ENCODE peak calls at places on chromosomes 2 and 18, in seven cellular contexts. H is fibroblast of lung, V is HepG2, S is neuronal stem cell, E is SK-N-MC, U is keratinocyte, R is IMR-90. N is an unnamed sample.

GRCh38 chr2:232372231-232373208 is 6.0 kb upstream of the ALPP start:
- DNase-seq in H (no peak), V (no peak), S (no peak), E (no peak), U (no peak), R (peak), N (no peak)

GRCh38 chr2:70084973-70085710 is 2.1 kb upstream of the PCBP1 start:
- DNase-seq in H (no peak), V (no peak), S (no peak), E (no peak), U (peak), R (no peak), N (peak)

GRCh38 chr2:141015339-141016047 is 1115.3 kb downstream of the LRP1B start:
- DNase-seq in H (peak), V (no peak), S (no peak), E (no peak), U (no peak), R (no peak), N (no peak)

GRCh38 chr2:190746971-190747761 is 98.3 kb downstream of the NAB1 start:
- DNase-seq in H (peak), V (no peak), S (no peak), E (no peak), U (no peak), R (peak), N (no peak)

GRCh38 chr2:232767866-232768265 is 8.5 kb downstream of the KCNJ13 start:
- DNase-seq in H (no peak), V (no peak), S (no peak), E (no peak), U (no peak), R (no peak), N (no peak)

GRCh38 chr18:1999387-1999786 is 571.9 kb downstream of the METTL4 start:
- DNase-seq in H (no peak), V (no peak), S (no peak), E (no peak), U (no peak), R (no peak), N (no peak)

GRCh38 chr2:99442837-99443236 is 47.0 kb downstream of the REV1 start:
- DNase-seq in H (no peak), V (no peak), S (no peak), E (no peak), U (no peak), R (peak), N (no peak)

GRCh38 chr18:74796928-74797576 is 199.4 kb downstream of the ZNF407 start:
- DNase-seq in H (peak), V (peak), S (no peak), E (no peak), U (no peak), R (peak), N (no peak)

GRCh38 chr2:121200419-121201315 is 84.3 kb downstream of the TFCP2L1 start:
- DNase-seq in H (no peak), V (no peak), S (no peak), E (no peak), U (no peak), R (no peak), N (no peak)
- H3K9ac ChIP-seq in H (no peak), V (no peak), S (no peak), E (no peak), U (no peak), R (no peak), N (no peak)

GRCh38 chr2:64437883-64438282 is 16.1 kb upstream of the LGALSL start:
- DNase-seq in H (no peak), V (no peak), S (no peak), E (no peak), U (no peak), R (no peak), N (no peak)
- H3K4me3 ChIP-seq in H (no peak), V (no peak), S (no peak), E (no peak), U (no peak), R (no peak), N (no peak)

DNA sequence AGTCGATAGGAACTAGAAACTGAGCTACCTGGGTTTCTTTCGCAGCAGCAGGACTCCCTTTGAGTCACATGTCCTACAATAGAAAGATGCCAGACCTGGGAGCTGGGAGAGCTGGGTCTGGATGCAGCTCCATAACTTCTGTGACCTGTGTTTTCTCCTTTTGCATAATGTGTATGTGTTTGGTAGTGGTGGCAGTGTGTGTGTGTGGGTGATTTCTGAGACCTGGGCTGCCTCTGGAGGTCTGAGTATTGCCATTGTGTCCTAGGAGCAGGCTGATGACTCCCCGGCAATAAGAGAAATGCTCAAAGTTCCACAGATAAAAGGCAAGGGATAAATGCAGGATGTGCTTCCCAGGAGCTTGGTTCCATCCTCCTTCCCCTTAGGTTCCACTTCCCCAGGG is 6.4 kb downstream of the WNT10A start:
- DNase-seq in H (no peak), V (no peak), S (no peak), E (no peak), U (no peak), R (no peak), N (no peak)
- H3K27ac ChIP-seq in H (no peak), V (no peak), S (no peak), E (peak), U (no peak), R (no peak), N (no peak)

DNA sequence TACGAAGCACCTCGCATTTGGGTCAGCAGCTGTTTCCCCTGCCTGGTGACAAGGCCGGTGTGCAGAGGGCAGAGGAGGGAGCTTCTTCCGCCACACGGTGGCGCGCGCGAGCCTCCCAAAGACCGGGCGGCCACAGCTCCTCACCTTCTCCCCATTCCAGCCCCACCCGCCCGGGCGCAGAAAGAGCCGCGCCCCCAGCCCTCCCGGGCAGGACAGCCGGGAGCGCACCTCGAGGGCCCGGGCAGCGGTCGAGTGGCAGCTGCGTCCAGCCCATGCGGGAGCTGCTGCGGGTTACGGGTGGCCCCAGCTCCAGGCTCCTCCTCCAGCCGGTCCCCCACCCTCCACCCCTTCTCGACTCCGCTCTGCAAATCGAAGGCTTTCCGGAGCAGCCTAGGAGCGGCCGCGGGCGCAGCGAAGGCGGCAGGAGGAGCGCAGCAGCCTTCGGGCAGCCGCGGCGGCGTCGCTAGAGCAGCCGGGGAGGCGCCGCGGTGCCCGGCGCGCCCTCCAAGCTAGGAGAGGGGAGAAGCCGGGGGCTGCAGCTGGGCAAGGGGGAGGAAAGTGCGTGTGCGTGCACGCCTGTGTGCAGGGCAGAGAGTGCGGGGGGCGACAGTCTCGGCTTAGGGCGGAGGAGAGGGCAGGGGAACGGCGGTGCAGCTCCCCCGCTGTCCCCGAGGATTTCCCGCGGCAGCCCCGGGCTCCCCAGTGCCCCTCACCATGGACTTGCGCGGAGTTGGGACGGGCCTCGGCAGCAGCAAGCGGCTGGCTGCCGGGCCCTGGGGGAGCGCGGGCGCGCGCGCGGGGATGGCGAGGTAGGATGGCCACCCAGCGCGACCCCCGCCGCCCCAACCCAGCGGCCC is at the start of gene CCDC85A:
- DNase-seq in H (peak), V (peak), S (peak), E (no peak), U (no peak), R (peak), N (peak)
- H3K9ac ChIP-seq in H (no peak), V (no peak), S (peak), E (no peak), U (no peak), R (no peak), N (peak)

DNA sequence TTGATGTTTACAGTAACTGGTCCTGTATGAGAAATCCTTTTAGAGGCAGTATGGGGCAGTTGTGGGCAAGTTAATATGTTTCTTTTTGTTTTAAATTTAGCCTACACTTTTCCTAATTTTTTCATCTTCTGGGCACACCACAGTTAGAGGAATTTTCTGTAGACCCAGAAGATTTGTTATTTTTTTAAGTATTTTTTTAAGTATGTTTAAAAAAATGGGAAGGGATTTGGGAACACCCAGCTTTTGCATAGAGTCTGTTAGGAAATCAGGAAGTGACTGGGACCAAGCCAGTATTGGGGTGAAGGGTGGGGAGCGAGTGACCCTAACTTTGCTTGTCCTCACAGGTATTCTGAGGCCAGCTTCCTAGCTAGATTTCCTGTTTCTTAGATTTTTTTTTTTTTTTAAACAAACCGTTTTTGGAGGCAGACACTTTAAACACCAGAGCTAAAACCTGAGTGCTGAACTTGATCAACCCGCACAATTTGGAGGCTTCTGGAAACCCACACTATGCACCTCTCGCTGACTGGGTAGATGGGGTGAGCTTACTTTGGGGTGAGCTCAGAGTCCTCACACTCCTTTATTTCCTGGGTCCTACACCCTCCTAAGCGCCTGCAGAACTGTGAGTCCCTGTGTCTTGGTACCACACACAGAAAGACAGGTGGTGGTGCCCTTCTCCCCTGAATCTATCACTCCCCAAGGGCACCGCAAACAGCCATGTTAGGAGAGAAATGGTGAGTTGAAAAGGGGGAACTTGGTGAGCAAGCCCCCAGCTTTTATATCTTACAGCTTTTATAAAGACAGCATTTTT is 5.2 kb downstream of the GATA6 start:
- DNase-seq in H (no peak), V (no peak), S (no peak), E (no peak), U (no peak), R (no peak), N (no peak)
- H3K4me3 ChIP-seq in H (peak), V (no peak), S (no peak), E (no peak), U (no peak), R (no peak), N (peak)

GRCh38 chr2:69061518-69061917 is 48.5 kb downstream of the ANTXR1 start:
- DNase-seq in H (no peak), V (no peak), S (no peak), E (no peak), U (no peak), R (no peak), N (no peak)
- H3K27ac ChIP-seq in H (no peak), V (peak), S (no peak), E (no peak), U (no peak), R (no peak), N (no peak)

N was measured in colonic mucosa.